ENCODE peak calls at places on chromosome 9, in five cellular contexts. One of them, this sample, is unnamed.

GRCh38 chr9:95753762-95754465 is 121.6 kb upstream of the ERCC6L2 start:
- DNase-seq in neural progenitor cell: no peak
- DNase-seq in kidney: peak; percentile 86
- DNase-seq in left ventricle myocardium inferior: peak; percentile 48
- DNase-seq in prostate gland: no peak
- DNase-seq in this sample: no peak

GRCh38 chr9:114451707-114452031 is 53.6 kb downstream of the WHRN start:
- DNase-seq in kidney: no peak
- DNase-seq in neural progenitor cell: no peak
- DNase-seq in prostate gland: no peak
- DNase-seq in left ventricle myocardium inferior: no peak
- DNase-seq in this sample: no peak

GRCh38 chr9:15136646-15137045 is 170.4 kb downstream of the TTC39B start:
- DNase-seq in prostate gland: no peak
- DNase-seq in kidney: no peak
- DNase-seq in left ventricle myocardium inferior: no peak
- DNase-seq in neural progenitor cell: no peak
- DNase-seq in this sample: no peak

GRCh38 chr9:129669141-129669718 is 3.8 kb downstream of the PRRX2 start:
- DNase-seq in prostate gland: no peak
- DNase-seq in kidney: no peak
- DNase-seq in neural progenitor cell: no peak
- DNase-seq in left ventricle myocardium inferior: no peak
- DNase-seq in this sample: peak; percentile 29

GRCh38 chr9:80995759-80996158 is 693.6 kb downstream of the TLE1 start:
- DNase-seq in kidney: no peak
- DNase-seq in left ventricle myocardium inferior: no peak
- DNase-seq in prostate gland: no peak
- DNase-seq in neural progenitor cell: no peak
- DNase-seq in this sample: no peak

GRCh38 chr9:8486095-8486494 is 686.5 kb upstream of the DMAC1 start:
- DNase-seq in prostate gland: peak; percentile 4
- DNase-seq in left ventricle myocardium inferior: no peak
- DNase-seq in kidney: no peak
- DNase-seq in neural progenitor cell: peak; percentile 72
- DNase-seq in this sample: no peak

GRCh38 chr9:114687034-114687433 is 5.0 kb upstream of the TEX48 start:
- DNase-seq in kidney: no peak
- DNase-seq in neural progenitor cell: no peak
- DNase-seq in left ventricle myocardium inferior: no peak
- DNase-seq in prostate gland: no peak
- DNase-seq in this sample: no peak

GRCh38 chr9:132014218-132014800 is 65.4 kb downstream of the MED27 start:
- DNase-seq in left ventricle myocardium inferior: no peak
- DNase-seq in prostate gland: no peak
- DNase-seq in neural progenitor cell: no peak
- DNase-seq in kidney: no peak
- DNase-seq in this sample: no peak

GRCh38 chr9:114449236-114449635 is 56.0 kb downstream of the WHRN start:
- DNase-seq in neural progenitor cell: no peak
- DNase-seq in kidney: no peak
- DNase-seq in prostate gland: no peak
- DNase-seq in left ventricle myocardium inferior: no peak
- DNase-seq in this sample: no peak

GRCh38 chr9:36762958-36763357 is 190.3 kb downstream of the MELK start:
- DNase-seq in prostate gland: no peak
- DNase-seq in kidney: no peak
- DNase-seq in left ventricle myocardium inferior: no peak
- DNase-seq in neural progenitor cell: no peak
- DNase-seq in this sample: no peak

GRCh38 chr9:71767421-71768321 is 642 bp downstream of the CEMIP2 start:
- DNase-seq in kidney: peak; percentile 76
- DNase-seq in left ventricle myocardium inferior: peak; percentile 20
- DNase-seq in prostate gland: no peak
- DNase-seq in neural progenitor cell: peak; percentile 96
- DNase-seq in this sample: no peak

GRCh38 chr9:131098391-131099087 is 2.2 kb downstream of the AIF1L start:
- DNase-seq in kidney: peak; percentile 84
- DNase-seq in prostate gland: no peak
- DNase-seq in neural progenitor cell: no peak
- DNase-seq in left ventricle myocardium inferior: no peak
- DNase-seq in this sample: no peak

GRCh38 chr9:106956971-106957370 is 94.0 kb downstream of the ZNF462 start:
- DNase-seq in prostate gland: no peak
- DNase-seq in neural progenitor cell: no peak
- DNase-seq in left ventricle myocardium inferior: no peak
- DNase-seq in kidney: no peak
- DNase-seq in this sample: no peak

GRCh38 chr9:123601828-123602227 is 245.8 kb downstream of the CRB2 start:
- DNase-seq in kidney: no peak
- DNase-seq in neural progenitor cell: no peak
- DNase-seq in left ventricle myocardium inferior: no peak
- DNase-seq in prostate gland: no peak
- DNase-seq in this sample: no peak

GRCh38 chr9:4086119-4087088 is 213.5 kb downstream of the GLIS3 start:
- DNase-seq in left ventricle myocardium inferior: peak; percentile 40
- DNase-seq in neural progenitor cell: no peak
- DNase-seq in kidney: no peak
- DNase-seq in prostate gland: no peak
- DNase-seq in this sample: no peak

GRCh38 chr9:16871358-16872151 is 1.1 kb upstream of the BNC2 start:
- DNase-seq in prostate gland: peak; percentile 14
- DNase-seq in left ventricle myocardium inferior: peak; percentile 60
- DNase-seq in kidney: peak; percentile 88
- DNase-seq in neural progenitor cell: peak; percentile 67
- DNase-seq in this sample: peak; percentile 26

GRCh38 chr9:121604654-121605053 is 46.8 kb upstream of the DAB2IP start:
- DNase-seq in prostate gland: no peak
- DNase-seq in neural progenitor cell: no peak
- DNase-seq in kidney: no peak
- DNase-seq in left ventricle myocardium inferior: no peak
- DNase-seq in this sample: no peak

DNA sequence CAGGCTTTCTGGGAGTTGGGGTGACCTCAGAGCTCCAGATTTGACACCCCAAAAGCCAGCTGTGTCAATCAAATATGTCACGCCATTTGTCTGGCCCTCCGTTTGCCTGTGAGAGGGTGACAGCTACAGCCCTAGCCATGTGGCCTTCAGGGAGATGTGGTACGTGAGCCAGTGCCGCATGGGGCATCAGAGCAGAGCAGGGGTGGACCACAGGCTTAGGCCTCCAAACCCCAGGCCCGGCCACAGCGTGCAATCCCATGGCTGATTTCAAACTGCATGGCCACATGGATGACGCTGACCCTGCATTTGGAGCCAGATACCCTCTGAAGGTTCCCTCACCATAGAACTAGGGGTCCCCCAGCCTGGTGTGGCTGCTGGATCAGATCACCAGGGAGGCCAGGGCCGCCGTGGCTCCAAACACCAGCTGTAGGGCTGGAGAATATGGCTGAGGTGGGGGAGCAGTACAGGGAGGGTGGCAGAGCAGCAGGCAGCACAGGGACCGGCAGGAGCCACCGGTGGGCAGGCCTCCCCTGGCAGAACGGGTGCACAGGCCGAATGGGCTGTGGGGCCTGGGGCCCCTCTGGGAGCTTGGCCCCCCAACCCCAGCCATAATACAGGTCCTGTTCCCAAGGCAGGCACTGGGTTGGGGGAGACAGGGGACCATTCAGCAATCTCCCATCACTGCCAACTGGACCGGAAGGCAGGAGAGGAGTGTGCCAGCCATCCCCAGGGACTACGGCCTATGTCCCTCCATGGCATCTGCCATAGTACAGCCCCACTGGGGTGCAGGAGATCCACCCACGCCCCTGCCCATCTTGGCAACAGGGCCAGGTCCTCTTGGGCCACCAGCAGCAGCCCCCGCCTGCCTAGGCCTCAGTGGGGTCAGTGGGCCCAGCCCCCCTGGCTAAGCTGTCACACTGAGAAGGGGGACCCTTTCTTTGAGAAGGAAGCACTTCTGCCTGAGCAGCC is 1.5 kb downstream of the SAPCD2 start:
- DNase-seq in left ventricle myocardium inferior: no peak
- DNase-seq in prostate gland: no peak
- DNase-seq in kidney: no peak
- DNase-seq in neural progenitor cell: no peak
- DNase-seq in this sample: no peak
- H3K4me3 ChIP-seq in left ventricle myocardium inferior: peak overlapping the region; percentile 62
- H3K4me3 ChIP-seq in prostate gland: no peak overlapping the region
- H3K4me3 ChIP-seq in kidney: no peak overlapping the region
- H3K4me3 ChIP-seq in neural progenitor cell: peak overlapping the region; percentile 72
- H3K4me3 ChIP-seq in this sample: no peak overlapping the region

DNA sequence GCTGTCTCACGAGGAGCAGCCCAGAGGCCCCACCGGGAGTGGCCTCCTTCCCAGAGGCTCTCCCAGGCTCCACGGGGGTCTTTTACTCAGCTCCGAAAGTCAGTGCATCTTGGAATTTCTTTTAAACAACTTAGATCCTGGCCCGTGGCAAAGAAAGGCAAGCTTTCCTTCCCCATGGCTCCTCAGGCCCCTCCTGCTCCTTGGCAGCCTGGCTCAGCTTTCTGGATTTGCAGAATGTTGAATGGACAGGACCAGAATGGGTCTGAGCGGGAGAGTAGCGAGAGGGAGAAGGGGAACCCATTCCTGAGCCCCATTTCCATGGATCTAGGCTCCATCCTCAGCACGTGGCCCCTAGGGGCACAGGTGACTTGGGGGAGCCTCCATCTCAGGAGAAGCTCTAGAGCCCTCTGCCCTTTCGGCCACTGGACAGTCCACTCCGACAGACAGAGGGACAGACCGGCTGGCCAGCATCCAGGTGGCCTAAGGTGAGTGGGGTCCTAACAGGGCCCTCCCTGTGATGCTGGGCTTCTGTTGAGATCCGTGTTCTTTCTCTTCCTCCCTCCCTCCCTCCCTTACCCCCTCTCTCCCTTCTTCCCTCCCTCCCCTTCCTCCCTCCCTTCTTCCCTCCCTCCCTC is 173.9 kb upstream of the PPP1R26 start:
- DNase-seq in kidney: no peak
- DNase-seq in prostate gland: no peak
- DNase-seq in left ventricle myocardium inferior: no peak
- DNase-seq in neural progenitor cell: no peak
- DNase-seq in this sample: no peak
- H3K4me1 ChIP-seq in kidney: no peaks in the 10 kb centered on the region
- H3K4me1 ChIP-seq in prostate gland: no peaks in the 10 kb centered on the region
- H3K4me1 ChIP-seq in left ventricle myocardium inferior: no peaks in the 10 kb centered on the region
- H3K4me1 ChIP-seq in neural progenitor cell: no peaks in the 10 kb centered on the region
- H3K4me1 ChIP-seq in this sample: no peaks in the 10 kb centered on the region

GRCh38 chr9:135906291-135907005 is 898 bp downstream of the CAMSAP1 start:
- DNase-seq in prostate gland: no peak
- DNase-seq in kidney: no peak
- DNase-seq in left ventricle myocardium inferior: no peak
- DNase-seq in neural progenitor cell: peak; percentile 56
- DNase-seq in this sample: no peak
- TF ChIP-seq CTCF in prostate gland: no peak
- TF ChIP-seq CTCF in kidney: no peak
- TF ChIP-seq CTCF in left ventricle myocardium inferior: no peak
- TF ChIP-seq CTCF in neural progenitor cell: no peak
- TF ChIP-seq CTCF in this sample: no peak

DNA sequence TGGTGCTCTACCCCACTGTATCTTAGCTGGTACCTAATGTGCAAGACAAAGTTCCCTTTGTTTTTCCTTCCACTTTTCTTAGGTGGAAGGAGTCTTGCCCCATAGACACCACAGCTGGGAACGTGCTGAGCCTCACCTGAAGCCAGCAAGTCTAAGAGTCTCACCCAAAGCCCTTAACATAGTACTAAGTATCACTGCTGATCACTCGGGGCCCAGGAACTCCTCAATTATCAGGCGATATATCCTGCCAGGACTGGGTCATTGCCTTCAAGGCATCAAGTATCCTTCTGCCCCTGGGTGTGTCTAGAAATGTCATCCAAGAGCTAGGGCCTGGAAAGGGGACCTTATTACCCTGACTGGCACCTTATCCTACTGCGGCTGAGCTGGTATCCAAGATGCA is 123.9 kb downstream of the PTPRD start:
- DNase-seq in kidney: no peak
- DNase-seq in neural progenitor cell: no peak
- DNase-seq in left ventricle myocardium inferior: no peak
- DNase-seq in prostate gland: no peak
- DNase-seq in this sample: no peak
- H3K4me3 ChIP-seq in kidney: no peak overlapping the region
- H3K4me3 ChIP-seq in neural progenitor cell: no peak overlapping the region
- H3K4me3 ChIP-seq in left ventricle myocardium inferior: no peak overlapping the region
- H3K4me3 ChIP-seq in prostate gland: no peak overlapping the region
- H3K4me3 ChIP-seq in this sample: no peak overlapping the region

GRCh38 chr9:92293452-92294296 is at the start of gene IARS1:
- DNase-seq in kidney: peak; percentile 99
- DNase-seq in neural progenitor cell: peak; percentile 97
- DNase-seq in prostate gland: peak; percentile 99
- DNase-seq in left ventricle myocardium inferior: peak; percentile 99
- DNase-seq in this sample: peak; percentile 94

GRCh38 chr9:92294297-92294676 is 790 bp upstream of the IARS1 start:
- DNase-seq in left ventricle myocardium inferior: no peak
- DNase-seq in kidney: no peak
- DNase-seq in prostate gland: no peak
- DNase-seq in neural progenitor cell: peak; percentile 25
- DNase-seq in this sample: no peak

GRCh38 chr9:92293075-92293354 is 482 bp downstream of the IARS1 start:
- DNase-seq in left ventricle myocardium inferior: no peak
- DNase-seq in neural progenitor cell: no peak
- DNase-seq in prostate gland: no peak
- DNase-seq in kidney: no peak
- DNase-seq in this sample: no peak

GRCh38 chr9:92295827-92296258 is 2.3 kb upstream of the IARS1 start:
- DNase-seq in left ventricle myocardium inferior: no peak
- DNase-seq in neural progenitor cell: peak; percentile 11
- DNase-seq in prostate gland: peak; percentile 18
- DNase-seq in kidney: no peak
- DNase-seq in this sample: no peak

GRCh38 chr9:92295240-92295790 is 1.8 kb upstream of the IARS1 start:
- DNase-seq in left ventricle myocardium inferior: no peak
- DNase-seq in neural progenitor cell: no peak
- DNase-seq in prostate gland: no peak
- DNase-seq in kidney: no peak
- DNase-seq in this sample: no peak
- H3K4me1 ChIP-seq in left ventricle myocardium inferior: peaks cover 42% of the 10 kb centered on the region
- H3K4me1 ChIP-seq in neural progenitor cell: peaks cover 14% of the 10 kb centered on the region
- H3K4me1 ChIP-seq in prostate gland: peaks cover 7% of the 10 kb centered on the region
- H3K4me1 ChIP-seq in kidney: peaks cover 15% of the 10 kb centered on the region
- H3K4me1 ChIP-seq in this sample: peaks cover 8% of the 10 kb centered on the region

GRCh38 chr9:125696106-125696647 is 10.8 kb downstream of the MAPKAP1 start:
- DNase-seq in neural progenitor cell: no peak
- DNase-seq in left ventricle myocardium inferior: no peak
- DNase-seq in prostate gland: no peak
- DNase-seq in kidney: no peak
- DNase-seq in this sample: no peak
- TF ChIP-seq CTCF in neural progenitor cell: no peak
- TF ChIP-seq CTCF in left ventricle myocardium inferior: no peak
- TF ChIP-seq CTCF in prostate gland: no peak
- TF ChIP-seq CTCF in kidney: no peak
- TF ChIP-seq CTCF in this sample: no peak

GRCh38 chr9:76232861-76233499 is 161.2 kb downstream of the RFK start:
- DNase-seq in kidney: no peak
- DNase-seq in left ventricle myocardium inferior: no peak
- DNase-seq in prostate gland: no peak
- DNase-seq in neural progenitor cell: no peak
- DNase-seq in this sample: no peak
- H3K4me3 ChIP-seq in kidney: no peak overlapping the region
- H3K4me3 ChIP-seq in left ventricle myocardium inferior: no peak overlapping the region
- H3K4me3 ChIP-seq in prostate gland: no peak overlapping the region
- H3K4me3 ChIP-seq in neural progenitor cell: no peak overlapping the region
- H3K4me3 ChIP-seq in this sample: no peak overlapping the region

This sample was measured in thoracic aorta.